ENCODE peak calls at places on chromosomes 16 and 17, in seven cellular contexts. H is GM23338, N is fibroblast of lung, K is AG04450, Q is kidney epithelial cell, L is PC-3, I is uterus. W is an unnamed sample.

GRCh38 chr17:850828-851759 is 68.9 kb downstream of the MRM3 start:
- DNase-seq in H (no peak), N (peak), K (no peak), Q (no peak), L (no peak), I (peak), W (no peak)

GRCh38 chr16:52553322-52553721 is 6.4 kb upstream of the TOX3 start:
- DNase-seq in H (peak), N (no peak), K (no peak), Q (no peak), L (no peak), I (no peak), W (no peak)

GRCh38 chr17:68302066-68302564 is 10.8 kb downstream of the ARSG start:
- DNase-seq in H (no peak), N (no peak), K (no peak), Q (no peak), L (no peak), I (no peak), W (no peak)

GRCh38 chr17:68981288-68981687 is 26.1 kb upstream of the ABCA8 start:
- DNase-seq in H (no peak), N (peak), K (peak), Q (peak), L (peak), I (peak), W (peak)

GRCh38 chr16:51321251-51321650 is 170.2 kb upstream of the SALL1 start:
- DNase-seq in H (no peak), N (no peak), K (no peak), Q (peak), L (no peak), I (no peak), W (no peak)

GRCh38 chr16:49462989-49463371 is 89.4 kb downstream of the C16orf78 start:
- DNase-seq in H (no peak), N (no peak), K (no peak), Q (no peak), L (no peak), I (no peak), W (no peak)

GRCh38 chr16:3095869-3096268 is 3.2 kb downstream of the ZSCAN10 start:
- DNase-seq in H (peak), N (no peak), K (no peak), Q (no peak), L (peak), I (no peak), W (no peak)

GRCh38 chr17:19372004-19372365 is 6.3 kb upstream of the MAPK7 start:
- DNase-seq in H (no peak), N (no peak), K (no peak), Q (no peak), L (no peak), I (peak), W (no peak)

GRCh38 chr17:5585814-5586558 is 1.7 kb upstream of the NLRP1 start:
- DNase-seq in H (peak), N (peak), K (no peak), Q (peak), L (peak), I (no peak), W (no peak)

GRCh38 chr17:40452074-40452787 is 9.0 kb downstream of the IGFBP4 start:
- DNase-seq in H (no peak), N (peak), K (no peak), Q (no peak), L (no peak), I (peak), W (peak)

GRCh38 chr16:630815-631405 is at the start of gene WFIKKN1:
- DNase-seq in H (peak), N (no peak), K (no peak), Q (no peak), L (no peak), I (no peak), W (no peak)

GRCh38 chr17:40340880-40341807 is 23.4 kb downstream of the GJD3 start:
- DNase-seq in H (peak), N (peak), K (no peak), Q (no peak), L (peak), I (peak), W (no peak)

GRCh38 chr16:86079185-86079885 is 180.4 kb downstream of the IRF8 start:
- DNase-seq in H (no peak), N (no peak), K (no peak), Q (no peak), L (no peak), I (no peak), W (no peak)

GRCh38 chr17:41446806-41447205 is 6.0 kb upstream of the KRT38 start:
- DNase-seq in H (no peak), N (peak), K (no peak), Q (no peak), L (peak), I (no peak), W (peak)

GRCh38 chr16:3145660-3146059 is 10.8 kb downstream of the ZNF213 start:
- DNase-seq in H (no peak), N (no peak), K (no peak), Q (no peak), L (no peak), I (no peak), W (no peak)

GRCh38 chr17:958712-959451 is 20.7 kb downstream of the NXN start:
- DNase-seq in H (peak), N (no peak), K (no peak), Q (no peak), L (no peak), I (no peak), W (no peak)

GRCh38 chr16:51431517-51432241 is 280.6 kb upstream of the SALL1 start:
- DNase-seq in H (no peak), N (peak), K (peak), Q (peak), L (no peak), I (no peak), W (peak)

GRCh38 chr17:31249742-31250141 is 47.3 kb downstream of the OMG start:
- DNase-seq in H (peak), N (no peak), K (no peak), Q (no peak), L (no peak), I (no peak), W (no peak)

GRCh38 chr17:17645961-17646360 is 35.3 kb upstream of the RAI1 start:
- DNase-seq in H (no peak), N (no peak), K (no peak), Q (no peak), L (no peak), I (no peak), W (no peak)

DNA sequence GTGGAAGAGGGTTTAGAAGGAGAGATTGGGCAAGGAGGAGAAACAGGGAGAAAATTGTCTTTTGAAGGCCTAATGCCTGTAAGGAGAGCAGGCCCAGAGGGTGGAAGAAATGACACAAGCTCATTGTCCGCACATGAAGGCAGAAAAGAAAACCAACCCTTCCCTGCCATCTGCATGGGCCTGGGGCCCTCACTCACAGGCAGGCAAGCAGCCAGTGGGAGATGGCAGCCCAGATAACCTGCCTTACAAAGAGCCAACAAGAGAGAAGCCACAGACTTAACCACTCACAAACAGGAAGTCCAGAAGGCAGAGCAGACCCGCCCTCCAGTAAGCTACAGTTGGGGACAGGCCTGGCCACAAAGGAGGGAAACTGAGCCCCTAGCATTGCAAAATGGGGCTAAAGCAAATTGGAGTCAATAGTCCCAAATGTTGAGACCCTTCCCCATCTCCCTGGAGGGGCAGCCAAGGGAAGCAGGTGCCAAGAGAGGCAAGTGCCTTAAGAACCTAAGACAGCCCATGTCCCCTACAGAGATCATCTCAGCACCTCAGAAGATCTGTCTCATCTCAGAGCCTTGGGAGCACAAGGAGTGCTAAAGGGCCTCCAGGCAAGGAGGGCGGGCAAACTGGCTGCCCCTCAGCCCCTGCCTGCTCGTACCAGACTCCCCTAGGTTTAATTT is 7.3 kb upstream of the TSPOAP1 start:
- DNase-seq in H (no peak), N (no peak), K (no peak), Q (no peak), L (peak), I (no peak), W (no peak)
- H3K4me3 ChIP-seq in H (no peak), N (no peak), K (no peak), Q (no peak), L (no peak), I (no peak), W (no peak)

GRCh38 chr16:87953308-87954208 is 2.3 kb downstream of the BANP start:
- DNase-seq in H (no peak), N (no peak), K (no peak), Q (no peak), L (no peak), I (no peak), W (no peak)

GRCh38 chr16:87952751-87953150 is 1.5 kb downstream of the BANP start:
- DNase-seq in H (no peak), N (no peak), K (no peak), Q (no peak), L (no peak), I (no peak), W (no peak)

GRCh38 chr16:87954361-87954760 is 3.1 kb downstream of the BANP start:
- DNase-seq in H (no peak), N (no peak), K (no peak), Q (no peak), L (no peak), I (no peak), W (no peak)

GRCh38 chr16:87950765-87951549 is at the start of gene BANP:
- DNase-seq in H (peak), N (peak), K (peak), Q (peak), L (peak), I (peak), W (peak)

GRCh38 chr16:87951550-87952538 is 610 bp downstream of the BANP start:
- DNase-seq in H (peak), N (peak), K (no peak), Q (no peak), L (no peak), I (no peak), W (no peak)
- TF ChIP-seq CTCF in H (no peak), N (no peak), K (peak), Q (peak), L (no peak), I (no peak), W (peak)

GRCh38 chr17:60158751-60159478 is 9.1 kb downstream of the CA4 start:
- DNase-seq in H (peak), N (no peak), K (no peak), Q (no peak), L (no peak), I (no peak), W (no peak)
- H3K4me3 ChIP-seq in H (peak), N (no peak), K (no peak), Q (no peak), L (no peak), I (no peak), W (no peak)

GRCh38 chr17:14768923-14769322 is 468.0 kb downstream of the HS3ST3B1 start:
- DNase-seq in H (no peak), N (no peak), K (no peak), Q (no peak), L (no peak), I (no peak), W (no peak)
- TF ChIP-seq CTCF in H (peak), N (no peak), K (no peak), Q (no peak), L (no peak), I (no peak), W (no peak)

DNA sequence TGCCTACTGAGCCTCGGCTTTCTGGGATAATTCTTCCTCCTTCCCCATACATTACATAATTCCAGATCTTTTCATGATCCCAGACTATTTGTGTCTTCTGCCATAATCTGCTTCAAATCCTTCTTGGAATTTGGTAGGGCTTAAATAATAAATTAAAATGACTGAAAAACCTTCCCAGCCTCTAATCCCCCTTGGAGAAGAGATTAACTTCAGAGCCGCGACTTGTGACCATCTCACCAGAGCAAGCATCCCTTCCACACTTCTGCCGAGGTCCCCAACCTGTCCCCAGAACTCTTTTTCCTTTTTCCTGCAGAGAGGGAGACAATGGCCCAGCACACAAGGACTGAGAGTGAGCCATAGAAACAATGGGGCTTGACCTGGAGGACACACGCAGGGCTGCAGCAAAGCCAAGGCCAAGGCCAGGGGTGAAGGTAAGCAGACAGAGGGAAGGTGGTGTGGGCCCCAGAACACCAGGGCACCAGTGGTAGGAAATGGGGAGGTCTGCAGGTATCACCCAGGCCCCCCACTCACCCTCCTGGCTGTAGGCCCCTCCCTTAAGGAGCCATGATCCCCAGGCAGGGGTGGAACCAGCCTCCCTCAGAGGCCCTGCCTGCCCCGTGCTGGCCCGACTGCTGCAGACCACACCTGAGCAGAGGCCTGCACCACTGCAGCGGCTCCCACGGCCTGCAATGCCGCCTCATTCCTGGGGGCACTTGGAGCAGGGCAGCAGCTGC is 9.6 kb upstream of the BCAR1 start:
- DNase-seq in H (no peak), N (no peak), K (no peak), Q (no peak), L (no peak), I (no peak), W (no peak)
- H3K4me3 ChIP-seq in H (no peak), N (no peak), K (no peak), Q (no peak), L (no peak), I (no peak), W (no peak)

DNA sequence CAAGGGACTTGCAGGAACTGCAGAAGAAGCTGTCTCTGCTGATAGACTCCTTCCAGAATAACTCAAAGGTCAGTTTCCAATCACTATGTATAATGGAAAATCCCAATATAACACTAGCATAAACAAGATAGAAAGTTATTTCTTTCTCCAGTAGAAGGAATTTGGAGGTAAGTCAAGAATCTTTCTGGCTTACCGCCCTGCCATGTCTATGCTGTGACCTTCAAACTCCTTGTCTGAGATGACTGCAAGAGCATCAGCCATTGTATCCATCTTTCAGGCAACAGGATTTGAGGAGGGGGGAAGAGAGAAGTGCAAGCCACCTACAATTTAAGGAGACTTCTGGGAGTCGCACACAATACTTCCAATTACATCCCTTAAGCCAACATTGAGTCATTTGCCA is 2.7 kb downstream of the LDAF1 start:
- DNase-seq in H (no peak), N (no peak), K (no peak), Q (no peak), L (no peak), I (no peak), W (no peak)
- TF ChIP-seq CTCF in H (no peak), N (no peak), K (no peak), Q (no peak), L (no peak), I (no peak), W (no peak)